ENCODE peak calls at places on chromosomes 7 and 10, in four cellular contexts. M is body of pancreas, U is lung, L is upper lobe of right lung. S is an unnamed sample.

GRCh38 chr7:98703916-98704315 is 86.8 kb downstream of the NPTX2 start:
- DNase-seq in M (no peak), U (no peak), L (no peak), S (no peak)

GRCh38 chr10:80199828-80200227 is 5.5 kb downstream of the ANXA11 start:
- DNase-seq in M (peak; percentile 48), U (peak; percentile 67), L (no peak), S (no peak)

GRCh38 chr10:43160067-43160918 is 22.0 kb downstream of the CSGALNACT2 start:
- DNase-seq in M (no peak), U (peak; percentile 36), L (no peak), S (no peak)

GRCh38 chr7:47763063-47763974 is 181.4 kb upstream of the TNS3 start:
- DNase-seq in M (no peak), U (no peak), L (no peak), S (peak; percentile 32)

GRCh38 chr10:11478807-11479206 is 132.6 kb downstream of the USP6NL start:
- DNase-seq in M (no peak), U (no peak), L (no peak), S (no peak)

GRCh38 chr10:93760490-93760889 is 2.8 kb downstream of the LGI1 start:
- DNase-seq in M (no peak), U (no peak), L (no peak), S (no peak)

GRCh38 chr7:151518105-151518780 is 1.5 kb downstream of the RHEB start:
- DNase-seq in M (peak; percentile 60), U (peak; percentile 31), L (peak; percentile 72), S (peak; percentile 45)

GRCh38 chr7:148882668-148883232 is 1.3 kb downstream of the EZH2 start:
- DNase-seq in M (peak; percentile 14), U (no peak), L (no peak), S (peak; percentile 67)

GRCh38 chr7:148856891-148857290 is 27.2 kb downstream of the EZH2 start:
- DNase-seq in M (no peak), U (no peak), L (no peak), S (no peak)

GRCh38 chr7:131336956-131337355 is 9.3 kb downstream of the MKLN1 start:
- DNase-seq in M (no peak), U (no peak), L (no peak), S (no peak)

GRCh38 chr10:12605580-12606405 is 256.4 kb downstream of the CAMK1D start:
- DNase-seq in M (peak; percentile 94), U (peak; percentile 85), L (peak; percentile 86), S (peak; percentile 61)

DNA sequence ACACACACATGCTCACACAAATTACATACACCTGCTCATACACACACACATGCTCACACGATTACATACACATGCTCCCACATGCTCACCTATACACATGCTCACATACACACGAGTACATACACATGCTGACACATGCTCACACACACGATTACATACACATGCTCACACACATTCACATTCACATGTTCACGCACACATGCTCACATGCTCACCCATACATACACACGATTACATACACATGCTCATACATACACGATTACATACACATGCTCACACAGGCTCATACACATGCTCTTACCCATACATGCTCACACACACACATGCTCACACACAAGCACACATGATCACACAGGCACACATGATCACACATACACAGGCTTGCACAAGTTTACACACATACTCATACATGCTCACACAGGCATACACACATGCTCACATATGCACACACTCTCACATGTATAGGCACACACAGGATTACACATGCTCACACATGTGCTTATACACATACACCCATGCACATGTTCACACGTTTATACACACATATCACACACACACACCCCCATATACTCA is 118.5 kb downstream of the PAXIP1 start:
- DNase-seq in M (no peak), U (no peak), L (no peak), S (no peak)
- H3K9me3 ChIP-seq in M (no peaks in the 10 kb centered on the region), U (peaks cover 3% of the 10 kb centered on the region), L (no peaks in the 10 kb centered on the region), S (no peaks in the 10 kb centered on the region)

GRCh38 chr10:120477723-120478270 is 20.8 kb downstream of the PLPP4 start:
- DNase-seq in M (no peak), U (no peak), L (no peak), S (no peak)
- H3K9me3 ChIP-seq in M (no peaks in the 10 kb centered on the region), U (peaks cover 6% of the 10 kb centered on the region), L (no peaks in the 10 kb centered on the region), S (no peaks in the 10 kb centered on the region)

GRCh38 chr7:54394877-54395276 is 147.3 kb upstream of the VSTM2A start:
- DNase-seq in M (no peak), U (no peak), L (no peak), S (no peak)

GRCh38 chr7:54392935-54393334 is 149.2 kb upstream of the VSTM2A start:
- DNase-seq in M (no peak), U (no peak), L (no peak), S (peak; percentile 33)

GRCh38 chr7:54390565-54390964 is 151.6 kb upstream of the VSTM2A start:
- DNase-seq in M (no peak), U (no peak), L (no peak), S (no peak)
- H3K9me3 ChIP-seq in M (no peaks in the 10 kb centered on the region), U (no peaks in the 10 kb centered on the region), L (no peaks in the 10 kb centered on the region), S (no peaks in the 10 kb centered on the region)

GRCh38 chr7:157759246-157759805 is 422.5 kb downstream of the DNAJB6 start:
- DNase-seq in M (no peak), U (no peak), L (no peak), S (no peak)
- H3K9me3 ChIP-seq in M (no peaks in the 10 kb centered on the region), U (peaks cover 14% of the 10 kb centered on the region), L (no peaks in the 10 kb centered on the region), S (peaks cover 7% of the 10 kb centered on the region)

DNA sequence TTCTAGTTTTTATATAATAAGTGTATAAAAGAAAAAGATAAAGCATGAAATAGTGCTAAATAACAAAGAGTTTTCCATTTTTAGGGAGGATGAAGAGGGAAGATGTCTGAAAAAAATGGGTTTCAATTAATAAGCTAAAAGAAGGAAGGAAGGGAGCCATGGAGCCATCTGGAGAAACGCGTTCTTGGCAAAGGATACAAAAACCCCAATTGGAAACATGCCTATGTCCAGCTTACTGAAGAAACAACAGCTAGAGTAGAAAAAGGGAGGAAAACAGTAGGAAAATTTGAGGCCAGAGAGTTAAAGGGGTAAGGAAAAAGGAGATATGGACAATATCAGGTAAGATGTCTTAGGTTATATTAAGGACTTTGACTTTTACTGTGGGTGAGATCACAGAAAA is 416.2 kb upstream of the GHITM start:
- DNase-seq in M (no peak), U (no peak), L (no peak), S (no peak)
- H3K9me3 ChIP-seq in M (no peaks in the 10 kb centered on the region), U (no peaks in the 10 kb centered on the region), L (no peaks in the 10 kb centered on the region), S (no peaks in the 10 kb centered on the region)

DNA sequence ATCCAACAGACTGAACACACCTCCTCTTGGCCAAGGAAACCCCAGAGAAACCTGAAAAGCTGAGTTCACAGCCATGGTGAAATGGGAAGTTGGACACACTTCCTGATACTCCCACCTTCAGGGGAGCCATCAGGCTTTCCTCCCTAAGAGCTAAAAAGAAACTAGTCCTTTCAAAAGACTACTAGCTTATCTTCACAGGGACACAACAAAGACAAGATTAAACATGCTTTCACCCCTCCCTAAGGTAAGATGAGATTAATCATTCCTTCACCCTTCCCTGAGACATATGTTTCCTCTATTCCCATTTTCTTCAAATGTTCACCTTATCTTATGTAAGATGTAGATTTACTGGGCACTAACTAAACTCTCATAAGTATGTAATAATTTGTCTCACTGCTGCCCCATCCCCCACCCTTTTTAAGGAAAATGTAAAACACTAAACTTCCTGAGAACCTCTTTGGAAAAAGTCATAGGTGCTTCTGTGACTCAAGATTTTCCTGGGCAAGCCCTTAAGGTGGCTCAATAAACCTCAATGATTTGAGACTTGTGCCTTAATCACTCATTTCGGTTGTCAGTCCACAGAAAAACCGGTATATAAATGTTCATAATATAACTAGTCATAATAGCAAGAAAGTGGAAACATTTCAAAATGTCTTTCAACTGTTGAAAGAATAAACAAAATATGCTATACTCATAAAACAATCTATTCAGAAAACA is 40.5 kb downstream of the HTR7 start:
- DNase-seq in M (no peak), U (no peak), L (no peak), S (no peak)
- H3K9me3 ChIP-seq in M (no peaks in the 10 kb centered on the region), U (no peaks in the 10 kb centered on the region), L (no peaks in the 10 kb centered on the region), S (no peaks in the 10 kb centered on the region)

DNA sequence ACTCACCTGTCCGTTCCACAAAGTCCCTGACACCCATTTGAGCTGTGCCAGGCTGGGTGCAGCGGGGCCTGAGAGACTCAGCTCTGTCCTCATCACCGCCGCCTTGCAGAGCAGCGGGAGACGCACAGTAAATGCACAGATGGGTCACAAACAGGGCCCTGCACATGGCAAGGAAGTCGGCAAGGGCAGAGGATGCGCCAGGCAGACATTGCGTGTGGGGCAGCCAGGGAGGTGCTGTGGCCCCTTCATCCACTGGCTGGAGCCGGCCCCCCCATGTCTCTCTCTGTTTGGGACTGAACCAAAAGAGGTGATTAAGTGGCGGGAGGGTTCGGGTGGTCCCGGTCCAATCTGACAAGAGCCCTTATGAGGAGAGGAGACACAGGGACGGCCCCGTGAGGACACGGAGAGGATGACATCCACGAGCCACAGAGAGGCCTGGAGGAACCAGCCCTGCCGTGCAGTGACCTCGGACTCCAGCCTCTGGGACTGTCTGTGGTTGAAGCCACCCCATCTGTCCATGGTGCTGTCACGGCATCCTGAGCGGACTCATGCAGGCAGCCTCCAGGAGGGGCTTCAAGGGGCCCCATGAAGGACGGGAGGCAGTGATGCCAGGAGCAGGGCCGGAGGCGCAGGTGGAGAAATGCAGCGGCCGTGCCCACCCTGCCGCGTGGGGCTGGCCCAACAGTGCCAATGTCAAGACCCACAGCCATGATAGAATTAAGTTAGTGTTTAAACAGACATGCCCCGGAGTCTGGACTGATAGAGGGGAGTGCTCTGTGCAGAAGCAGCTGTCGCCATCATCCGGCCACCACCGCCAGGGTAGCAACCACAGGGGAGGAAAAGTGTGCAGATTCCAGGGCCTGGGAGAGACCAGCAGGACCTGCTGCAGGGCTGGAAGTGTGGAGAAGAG is 28.4 kb upstream of the FOXL3 start:
- DNase-seq in M (no peak), U (no peak), L (peak; percentile 59), S (no peak)
- H3K9me3 ChIP-seq in M (no peaks in the 10 kb centered on the region), U (peaks cover 11% of the 10 kb centered on the region), L (no peaks in the 10 kb centered on the region), S (no peaks in the 10 kb centered on the region)

DNA sequence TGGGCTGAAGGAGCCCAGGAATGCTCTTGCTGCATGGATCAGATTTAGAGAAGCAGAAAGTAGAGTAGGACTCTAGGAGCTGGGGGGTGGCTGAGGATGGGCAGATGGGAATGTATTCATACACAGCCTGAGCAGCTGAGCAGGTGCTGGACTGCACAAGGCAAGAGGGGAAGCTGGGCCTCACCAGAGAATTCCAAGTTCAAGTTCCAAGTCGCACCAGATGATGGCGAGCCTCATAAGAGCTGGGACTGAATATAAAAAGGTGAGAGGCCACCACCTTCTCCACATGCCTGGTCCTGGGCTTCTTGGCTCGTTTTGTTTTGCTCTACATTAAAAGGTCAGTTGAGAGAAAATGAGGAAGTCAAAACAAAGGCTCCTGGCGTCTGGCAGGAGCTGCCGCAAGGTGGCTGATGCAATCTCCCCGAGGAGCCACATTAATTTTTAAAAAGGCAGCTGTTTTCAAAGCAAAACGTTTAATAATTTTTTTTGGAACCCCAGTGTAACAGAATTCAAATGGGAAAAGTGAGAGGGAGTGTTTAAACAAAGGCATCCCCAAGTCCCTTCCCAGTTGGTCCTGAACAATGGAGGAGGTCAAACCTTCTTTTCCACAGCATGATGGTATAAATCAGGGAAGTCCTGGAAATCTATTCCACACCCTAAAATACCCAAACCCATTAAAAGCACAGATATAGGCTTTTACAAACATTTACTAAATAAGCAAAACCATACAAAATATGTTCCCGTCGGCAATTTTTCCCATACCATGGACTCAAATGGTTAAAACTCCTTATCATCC is 9.5 kb downstream of the CYREN start:
- DNase-seq in M (no peak), U (no peak), L (no peak), S (no peak)
- H3K9me3 ChIP-seq in M (no peaks in the 10 kb centered on the region), U (no peaks in the 10 kb centered on the region), L (peaks cover 3% of the 10 kb centered on the region), S (peaks cover 5% of the 10 kb centered on the region)

GRCh38 chr7:57381581-57381980 is 68.4 kb upstream of the ZNF716 start:
- DNase-seq in M (no peak), U (no peak), L (no peak), S (no peak)

GRCh38 chr7:57385668-57386067 is 64.3 kb upstream of the ZNF716 start:
- DNase-seq in M (no peak), U (no peak), L (no peak), S (no peak)

GRCh38 chr7:57388761-57389160 is 61.2 kb upstream of the ZNF716 start:
- DNase-seq in M (no peak), U (no peak), L (no peak), S (no peak)

GRCh38 chr7:57384380-57384779 is 65.6 kb upstream of the ZNF716 start:
- DNase-seq in M (no peak), U (no peak), L (no peak), S (no peak)
- H3K9me3 ChIP-seq in M (no peaks in the 10 kb centered on the region), U (peaks cover 43% of the 10 kb centered on the region), L (no peaks in the 10 kb centered on the region), S (no peaks in the 10 kb centered on the region)